ENCODE peak calls at places on chromosome 5, in four cellular contexts. L is AG09319, D is fibroblast of the aortic adventitia, A is choroid plexus epithelial cell. G is an unnamed sample.

GRCh38 chr5:31962321-31962720 is 211.8 kb downstream of the GOLPH3 start:
- DNase-seq in L (no peak), D (no peak), A (peak; percentile 1), G (no peak)

GRCh38 chr5:57751710-57752109 is 269.1 kb upstream of the ACTBL2 start:
- DNase-seq in L (no peak), D (peak; percentile 24), A (no peak), G (no peak)

GRCh38 chr5:65395526-65396155 is 86.1 kb downstream of the ADAMTS6 start:
- DNase-seq in L (no peak), D (no peak), A (peak; percentile 53), G (no peak)

GRCh38 chr5:141100243-141100805 is at the start of gene PCDHB3:
- DNase-seq in L (no peak), D (peak; percentile 15), A (peak; percentile 2), G (no peak)

GRCh38 chr5:60722416-60722815 is 22.4 kb upstream of the DEPDC1B start:
- DNase-seq in L (no peak), D (no peak), A (no peak), G (no peak)

GRCh38 chr5:141001854-141002666 is 35.8 kb downstream of the PCDHAC2 start:
- DNase-seq in L (no peak), D (no peak), A (no peak), G (no peak)

GRCh38 chr5:39217365-39218281 is 1.7 kb downstream of the FYB1 start:
- DNase-seq in L (peak; percentile 57), D (peak; percentile 90), A (peak; percentile 91), G (peak; percentile 65)

GRCh38 chr5:115930630-115931337 is 31.5 kb upstream of the LVRN start:
- DNase-seq in L (no peak), D (peak; percentile 33), A (no peak), G (no peak)

GRCh38 chr5:83924171-83924570 is 203.5 kb upstream of the HAPLN1 start:
- DNase-seq in L (no peak), D (peak; percentile 85), A (peak; percentile 75), G (no peak)

GRCh38 chr5:128498844-128499455 is 39.1 kb downstream of the FBN2 start:
- DNase-seq in L (peak; percentile 16), D (peak; percentile 85), A (peak; percentile 90), G (peak; percentile 7)

GRCh38 chr5:30994926-30995325 is 198.6 kb upstream of the CDH6 start:
- DNase-seq in L (no peak), D (no peak), A (no peak), G (no peak)

GRCh38 chr5:148976569-148977321 is 86.1 kb downstream of the SH3TC2 start:
- DNase-seq in L (no peak), D (no peak), A (peak; percentile 65), G (no peak)

GRCh38 chr5:6321078-6321477 is 57.3 kb downstream of the MED10 start:
- DNase-seq in L (no peak), D (no peak), A (no peak), G (no peak)

GRCh38 chr5:56620903-56621680 is 194.3 kb upstream of the MAP3K1 start:
- DNase-seq in L (no peak), D (peak; percentile 38), A (peak; percentile 54), G (no peak)

GRCh38 chr5:129399069-129399468 is 61.0 kb upstream of the ADAMTS19 start:
- DNase-seq in L (no peak), D (no peak), A (no peak), G (no peak)

GRCh38 chr5:57784106-57784505 is 301.5 kb upstream of the ACTBL2 start:
- DNase-seq in L (no peak), D (no peak), A (no peak), G (no peak)

GRCh38 chr5:38060354-38060753 is 198.0 kb upstream of the EGFLAM start:
- DNase-seq in L (peak; percentile 14), D (peak; percentile 35), A (peak; percentile 48), G (no peak)

GRCh38 chr5:7078901-7079300 is 317.0 kb upstream of the ADCY2 start:
- DNase-seq in L (no peak), D (no peak), A (no peak), G (no peak)

DNA sequence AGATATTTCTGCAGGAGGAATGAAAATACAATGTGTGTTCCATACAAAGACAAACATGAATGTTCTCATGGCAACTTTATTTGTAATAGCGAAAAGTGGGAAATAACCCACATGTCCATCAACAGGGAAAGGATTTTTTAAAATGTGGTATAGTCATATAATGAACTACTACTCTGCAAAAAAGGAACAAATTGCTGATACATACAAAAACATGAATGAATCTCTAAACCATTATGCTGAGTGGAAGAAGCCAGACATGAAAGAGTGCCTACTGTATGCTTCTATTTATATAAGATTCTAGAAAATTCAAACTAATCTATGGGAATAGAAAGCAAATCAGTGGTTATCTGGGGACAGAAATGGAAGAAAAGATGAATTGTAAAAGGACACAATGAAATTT is 52.5 kb downstream of the CDKL3 start:
- DNase-seq in L (no peak), D (no peak), A (no peak), G (no peak)
- TF ChIP-seq CTCF in L (no peak), D (no peak), A (no peak), G (no peak)

GRCh38 chr5:71778678-71779276 is 59.7 kb downstream of the CARTPT start:
- DNase-seq in L (no peak), D (peak; percentile 65), A (peak; percentile 32), G (no peak)
- TF ChIP-seq CTCF in L (peak; percentile 66), D (peak; percentile 75), A (peak; percentile 41), G (peak; percentile 57)

GRCh38 chr5:110594866-110595265 is 131.6 kb downstream of the TMEM232 start:
- DNase-seq in L (no peak), D (no peak), A (no peak), G (no peak)

GRCh38 chr5:110588241-110588962 is 138.1 kb downstream of the TMEM232 start:
- DNase-seq in L (no peak), D (no peak), A (no peak), G (no peak)

GRCh38 chr5:110590187-110590586 is 136.3 kb downstream of the TMEM232 start:
- DNase-seq in L (no peak), D (peak; percentile 16), A (peak; percentile 62), G (no peak)
- TF ChIP-seq CTCF in L (peak; percentile 33), D (peak; percentile 45), A (peak; percentile 68), G (peak; percentile 12)

GRCh38 chr5:131633830-131634229 is 1.2 kb downstream of the RAPGEF6 start:
- DNase-seq in L (no peak), D (no peak), A (no peak), G (peak; percentile 11)

GRCh38 chr5:131635755-131636479 is 888 bp upstream of the RAPGEF6 start:
- DNase-seq in L (no peak), D (no peak), A (peak; percentile 65), G (no peak)

GRCh38 chr5:131634996-131635754 is at the start of gene RAPGEF6:
- DNase-seq in L (peak; percentile 100), D (peak; percentile 100), A (peak; percentile 100), G (peak; percentile 83)

GRCh38 chr5:131637694-131638093 is 2.7 kb upstream of the RAPGEF6 start:
- DNase-seq in L (no peak), D (no peak), A (peak; percentile 18), G (no peak)

GRCh38 chr5:131634666-131634995 is 398 bp downstream of the RAPGEF6 start:
- DNase-seq in L (no peak), D (no peak), A (peak; percentile 55), G (peak; percentile 10)
- TF ChIP-seq CTCF in L (no peak), D (peak; percentile 25), A (peak; percentile 7), G (no peak)

G was measured in GM20000.